ENCODE peak calls at places on chromosome 4, in four cellular contexts. Y is K562, M is H1, P is GM12878. U is an unnamed sample.

GRCh38 chr4:144820115-144820514 is 174.2 kb downstream of the HHIP start:
- DNase-seq in P (no peak), M (no peak), Y (no peak), U (no peak)

GRCh38 chr4:81180916-81181315 is 34.1 kb downstream of the PRKG2 start:
- DNase-seq in Y (no peak), P (no peak), M (no peak), U (no peak)

GRCh38 chr4:52425751-52426326 is 233.3 kb downstream of the USP46 start:
- DNase-seq in P (no peak), M (no peak), Y (no peak), U (no peak)

GRCh38 chr4:156638925-156639605 is 332.5 kb downstream of the PDGFC start:
- DNase-seq in Y (no peak), M (no peak), P (no peak), U (no peak)

GRCh38 chr4:122758033-122758432 is 25.5 kb downstream of the BBS12 start:
- DNase-seq in Y (peak), M (no peak), P (no peak), U (no peak)

GRCh38 chr4:24007740-24008348 is 118.0 kb upstream of the PPARGC1A start:
- DNase-seq in P (no peak), Y (no peak), M (no peak), U (peak)

GRCh38 chr4:94507708-94508107 is 56.0 kb downstream of the PDLIM5 start:
- DNase-seq in P (no peak), M (no peak), Y (peak), U (peak)

GRCh38 chr4:54054501-54054900 is 9.9 kb downstream of the CHIC2 start:
- DNase-seq in P (no peak), M (no peak), Y (no peak), U (no peak)

GRCh38 chr4:181821039-181822004 is 421.9 kb upstream of the TENM3 start:
- DNase-seq in M (no peak), P (no peak), Y (no peak), U (no peak)

GRCh38 chr4:81424336-81424735 is 47.4 kb downstream of the RASGEF1B start:
- DNase-seq in M (no peak), Y (no peak), P (no peak), U (no peak)

GRCh38 chr4:56858302-56858644 is 36.8 kb upstream of the SPINK2 start:
- DNase-seq in Y (no peak), P (no peak), M (no peak), U (no peak)

GRCh38 chr4:56861365-56861764 is 39.9 kb upstream of the SPINK2 start:
- DNase-seq in Y (no peak), P (no peak), M (no peak), U (no peak)

GRCh38 chr4:56863441-56864129 is 42.1 kb upstream of the SPINK2 start:
- DNase-seq in M (no peak), Y (no peak), P (no peak), U (no peak)

GRCh38 chr4:56859841-56860240 is 38.3 kb upstream of the SPINK2 start:
- DNase-seq in P (no peak), Y (no peak), M (no peak), U (no peak)

GRCh38 chr4:56860781-56861180 is 39.3 kb upstream of the SPINK2 start:
- DNase-seq in Y (no peak), M (no peak), P (no peak), U (no peak)
- TF ChIP-seq CREB1 in Y (no peak), M (no peak), P (no peak), U (no peak)

DNA sequence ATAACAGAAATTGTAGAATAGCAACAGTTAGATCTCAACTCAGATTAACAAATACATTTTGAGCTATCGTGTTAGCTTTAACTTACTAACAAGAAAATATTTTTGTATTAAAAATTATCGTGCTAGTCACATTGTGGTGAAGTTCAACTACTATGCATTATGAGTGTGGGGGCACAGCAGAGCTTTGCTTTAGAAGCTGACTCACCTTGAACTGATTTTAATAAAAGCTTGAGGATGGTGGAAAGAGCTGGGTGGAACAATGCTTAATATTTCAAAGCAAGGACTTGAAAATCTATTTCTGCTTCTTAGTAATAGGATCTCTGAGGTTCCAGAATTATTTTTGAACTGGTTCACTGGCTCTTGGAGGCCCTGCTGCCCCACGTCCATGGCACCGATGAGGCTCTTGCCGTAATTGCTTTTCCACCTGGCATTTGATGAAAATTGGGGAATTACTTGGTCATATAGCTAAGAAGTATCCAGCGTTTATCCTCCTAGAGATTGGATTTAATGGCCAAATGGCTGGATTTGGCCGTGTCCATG is 66.8 kb upstream of the LIMCH1 start:
- DNase-seq in M (no peak), P (no peak), Y (no peak), U (no peak)
- TF ChIP-seq SRF in M (no peak), P (no peak), Y (no peak), U (no peak)

DNA sequence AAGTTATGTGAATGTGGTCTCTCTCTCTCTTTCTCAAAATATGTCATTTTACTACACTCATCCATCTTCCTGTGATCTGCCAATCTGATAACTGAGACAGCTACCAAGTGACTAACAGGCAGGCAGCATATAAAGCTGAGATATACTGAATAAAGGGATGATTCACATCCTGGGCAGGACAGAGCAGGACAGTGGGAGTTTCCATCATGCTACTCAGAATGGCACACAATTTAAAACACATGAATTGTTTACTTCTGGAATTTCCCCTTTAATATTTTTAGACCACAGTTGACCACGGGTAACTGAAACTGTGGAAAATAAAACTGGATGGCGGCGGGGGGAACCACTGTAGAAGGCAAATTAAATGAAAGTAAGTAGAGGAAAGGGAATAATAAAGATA is 58.6 kb upstream of the DCTD start:
- DNase-seq in Y (peak), P (peak), M (no peak), U (no peak)
- TF ChIP-seq CREB1 in Y (no peak), P (peak), M (no peak), U (no peak)

GRCh38 chr4:5821665-5822358 is 71.1 kb downstream of the CRMP1 start:
- DNase-seq in M (peak), Y (peak), P (no peak), U (no peak)
- TF ChIP-seq SRF in M (no peak), Y (no peak), P (no peak), U (no peak)

GRCh38 chr4:83782591-83782990 is 246.7 kb downstream of the GPAT3 start:
- DNase-seq in M (no peak), Y (no peak), P (no peak), U (no peak)

GRCh38 chr4:83785906-83786305 is 250.0 kb downstream of the GPAT3 start:
- DNase-seq in M (no peak), Y (no peak), P (no peak), U (no peak)

GRCh38 chr4:83780334-83780733 is 244.4 kb downstream of the GPAT3 start:
- DNase-seq in Y (no peak), M (no peak), P (no peak), U (no peak)

GRCh38 chr4:83781434-83781833 is 245.5 kb downstream of the GPAT3 start:
- DNase-seq in M (no peak), P (no peak), Y (no peak), U (no peak)

GRCh38 chr4:83783179-83783578 is 247.3 kb downstream of the GPAT3 start:
- DNase-seq in M (no peak), P (no peak), Y (no peak), U (no peak)
- TF ChIP-seq CREB1 in M (no peak), P (no peak), Y (no peak), U (no peak)

GRCh38 chr4:28788929-28789490 is 1928.4 kb downstream of the STIM2 start:
- DNase-seq in Y (no peak), M (no peak), P (no peak), U (no peak)

GRCh38 chr4:28787947-28788346 is 1927.3 kb downstream of the STIM2 start:
- DNase-seq in M (no peak), Y (no peak), P (no peak), U (no peak)

GRCh38 chr4:28792917-28793597 is 1927.1 kb upstream of the PCDH7 start:
- DNase-seq in P (no peak), Y (no peak), M (no peak), U (no peak)
- TF ChIP-seq SRF in P (no peak), Y (no peak), M (no peak), U (no peak)

U was measured in HepG2.